ENCODE peak calls at places on chromosomes 4 and X, in four cellular contexts. N, Q, C and K are unnamed samples. For H3K36me3 and H3K27me3, the result is how much of the 10 kb centered on the place peaks cover.

GRCh38 chr4:118865091-118865708 is 23.5 kb upstream of the SYNPO2 start:
- DNase-seq in N (peak), Q (no peak), C (peak), K (peak)

GRCh38 chr4:17511950-17512795 is at the start of gene QDPR:
- DNase-seq in N (peak), Q (peak), C (peak), K (peak)

GRCh38 chr4:174808836-174809235 is 20.2 kb downstream of the GLRA3 start:
- DNase-seq in N (no peak), Q (no peak), C (no peak), K (no peak)

GRCh38 chr4:129682586-129682985 is 586.6 kb downstream of the C4orf33 start:
- DNase-seq in N (no peak), Q (no peak), C (no peak), K (no peak)

GRCh38 chrX:103831803-103832544 is at the start of gene RAB9B:
- DNase-seq in N (peak), Q (no peak), C (peak), K (peak)

GRCh38 chrX:50165727-50166126 is 35.1 kb downstream of the AKAP4 start:
- DNase-seq in N (no peak), Q (no peak), C (no peak), K (no peak)

GRCh38 chrX:29082558-29082957 is 495.3 kb downstream of the IL1RAPL1 start:
- DNase-seq in N (no peak), Q (no peak), C (no peak), K (no peak)

GRCh38 chrX:10821293-10821692 is 200.9 kb upstream of the MID1 start:
- DNase-seq in N (no peak), Q (no peak), C (no peak), K (no peak)

GRCh38 chrX:120450163-120450562 is 18.9 kb downstream of the LAMP2 start:
- DNase-seq in N (no peak), Q (no peak), C (no peak), K (peak)

GRCh38 chr4:143337600-143338287 is 1.1 kb downstream of the GAB1 start:
- DNase-seq in N (peak), Q (no peak), C (no peak), K (peak)

GRCh38 chrX:131588995-131589394 is 45.1 kb downstream of the OR13H1 start:
- DNase-seq in N (peak), Q (no peak), C (no peak), K (no peak)

GRCh38 chr4:148438047-148438446 is 4.2 kb downstream of the NR3C2 start:
- DNase-seq in N (no peak), Q (no peak), C (no peak), K (no peak)

GRCh38 chr4:119286377-119287002 is 35.4 kb downstream of the FABP2 start:
- DNase-seq in N (peak), Q (peak), C (no peak), K (no peak)

GRCh38 chr4:150001815-150002214 is 76.4 kb upstream of the DCLK2 start:
- DNase-seq in N (no peak), Q (no peak), C (no peak), K (no peak)

GRCh38 chr4:186201535-186202230 is 10.3 kb downstream of the CYP4V2 start:
- DNase-seq in N (peak), Q (no peak), C (peak), K (peak)

GRCh38 chr4:3074846-3075651 is 568 bp downstream of the HTT start:
- DNase-seq in N (peak), Q (no peak), C (peak), K (peak)

GRCh38 chr4:40856836-40857362 is 107.1 kb downstream of the NSUN7 start:
- DNase-seq in N (peak), Q (no peak), C (no peak), K (peak)

GRCh38 chr4:159410076-159410777 is 307.3 kb downstream of the RAPGEF2 start:
- DNase-seq in N (no peak), Q (no peak), C (no peak), K (no peak)

GRCh38 chr4:73740353-73740778 is at the start of gene CXCL8:
- DNase-seq in N (peak), Q (no peak), C (no peak), K (no peak)

GRCh38 chr4:73181231-73181630 is 77.4 kb downstream of the ANKRD17 start:
- DNase-seq in N (no peak), Q (no peak), C (no peak), K (no peak)

GRCh38 chrX:28022371-28022770 is 41.1 kb upstream of the DCAF8L1 start:
- DNase-seq in N (no peak), Q (no peak), C (no peak), K (no peak)

GRCh38 chr4:34953145-34953799 is 1291.0 kb downstream of the ARAP2 start:
- DNase-seq in N (peak), Q (no peak), C (no peak), K (no peak)

GRCh38 chr4:145909331-145909730 is 29.3 kb downstream of the ZNF827 start:
- DNase-seq in N (no peak), Q (no peak), C (no peak), K (peak)

GRCh38 chr4:94399721-94400120 is 52.0 kb upstream of the PDLIM5 start:
- DNase-seq in N (no peak), Q (no peak), C (no peak), K (no peak)

GRCh38 chr4:110508827-110509446 is 33.0 kb downstream of the ENPEP start:
- DNase-seq in N (peak), Q (no peak), C (no peak), K (no peak)

GRCh38 chrX:37786666-37787337 is 6.9 kb downstream of the CYBB start:
- DNase-seq in N (no peak), Q (no peak), C (no peak), K (no peak)

GRCh38 chr4:159070742-159071141 is 32.1 kb upstream of the RAPGEF2 start:
- DNase-seq in N (no peak), Q (no peak), C (no peak), K (no peak)

GRCh38 chr4:127604949-127605709 is 27.6 kb upstream of the INTU start:
- DNase-seq in N (peak), Q (no peak), C (no peak), K (peak)

GRCh38 chrX:21883258-21883657 is 27.5 kb downstream of the YY2 start:
- DNase-seq in N (peak), Q (no peak), C (no peak), K (no peak)

GRCh38 chrX:87873988-87874500 is 356.4 kb downstream of the KLHL4 start:
- DNase-seq in N (no peak), Q (no peak), C (no peak), K (no peak)

GRCh38 chrX:109472939-109473713 is 8.8 kb downstream of the GUCY2F start:
- DNase-seq in N (peak), Q (no peak), C (no peak), K (peak)

GRCh38 chrX:18146954-18147353 is 73.7 kb downstream of the BEND2 start:
- DNase-seq in N (peak), Q (no peak), C (no peak), K (peak)

GRCh38 chr4:81523672-81524436 is 52.1 kb upstream of the RASGEF1B start:
- DNase-seq in N (no peak), Q (no peak), C (no peak), K (no peak)

GRCh38 chr4:145763399-145763798 is 83.5 kb downstream of the C4orf51 start:
- DNase-seq in N (no peak), Q (no peak), C (no peak), K (no peak)

GRCh38 chr4:80361329-80361900 is 25.9 kb downstream of the CFAP299 start:
- DNase-seq in N (peak), Q (no peak), C (no peak), K (peak)

GRCh38 chr4:53943345-53944085 is 120.9 kb downstream of the CHIC2 start:
- DNase-seq in N (peak), Q (no peak), C (no peak), K (no peak)

GRCh38 chrX:41737065-41737464 is 13.1 kb downstream of the GPR82 start:
- DNase-seq in N (no peak), Q (no peak), C (peak), K (no peak)

GRCh38 chr4:8409271-8410065 is 31.1 kb downstream of the ACOX3 start:
- DNase-seq in N (no peak), Q (no peak), C (peak), K (no peak)

DNA sequence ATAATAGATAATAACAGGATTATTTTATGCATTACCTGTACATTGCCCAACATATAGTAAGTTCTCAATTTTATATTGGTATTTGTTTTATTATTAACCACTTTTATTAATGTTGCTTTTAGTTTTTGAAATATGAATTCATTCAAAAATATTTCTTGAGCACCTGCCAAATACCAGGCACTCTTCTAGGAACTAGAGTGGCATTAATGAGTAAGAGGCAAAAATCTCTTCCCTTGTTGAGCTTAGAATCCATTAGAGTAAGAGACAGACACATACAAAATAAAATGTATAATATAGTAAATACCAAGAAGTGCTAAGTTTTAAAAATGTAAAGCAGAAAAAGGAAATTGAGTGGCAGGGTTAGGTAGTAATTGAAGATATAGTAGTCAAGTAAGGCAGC is 45.8 kb downstream of the TET2 start:
- DNase-seq in N (no peak), Q (no peak), C (no peak), K (no peak)
- H3K4me3 ChIP-seq in N (no peak), Q (no peak), C (no peak), K (no peak)

GRCh38 chr4:184719407-184719806 is 14.5 kb downstream of the CENPU start:
- DNase-seq in N (no peak), Q (no peak), C (no peak), K (no peak)
- H3K36me3 ChIP-seq in N (under half), Q (under half), C (under half), K (under half)

GRCh38 chrX:25019707-25020390 is 4.1 kb upstream of the ARX start:
- DNase-seq in N (no peak), Q (no peak), C (no peak), K (peak)
- H3K27me3 ChIP-seq in N (half or more), Q (under half), C (under half), K (half or more)

GRCh38 chr4:151488968-151489367 is 80.0 kb downstream of the FHIP1A start:
- DNase-seq in N (no peak), Q (no peak), C (no peak), K (no peak)

GRCh38 chr4:151486166-151486565 is 77.2 kb downstream of the FHIP1A start:
- DNase-seq in N (no peak), Q (peak), C (no peak), K (no peak)

GRCh38 chr4:151481813-151482212 is 72.8 kb downstream of the FHIP1A start:
- DNase-seq in N (no peak), Q (no peak), C (no peak), K (no peak)

GRCh38 chr4:151485541-151486131 is 76.7 kb downstream of the FHIP1A start:
- DNase-seq in N (no peak), Q (no peak), C (no peak), K (no peak)

GRCh38 chr4:151484396-151485102 is 75.6 kb downstream of the FHIP1A start:
- DNase-seq in N (peak), Q (peak), C (no peak), K (peak)
- H3K4me3 ChIP-seq in N (no peak), Q (no peak), C (no peak), K (no peak)

GRCh38 chr4:87339440-87339839 is 16.8 kb upstream of the HSD17B13 start:
- DNase-seq in N (no peak), Q (no peak), C (no peak), K (no peak)
- H3K36me3 ChIP-seq in N (under half), Q (under half), C (under half), K (under half)